ENCODE peak calls at places on chromosomes 6 and 20, in five cellular contexts. A is adrenal gland, Z is stomach, P is hepatocyte, H is GM23248. W is an unnamed sample.

GRCh38 chr20:11143481-11143880 is 469.7 kb upstream of the JAG1 start:
- DNase-seq in H (peak; percentile 18), P (no peak), A (no peak), Z (no peak), W (no peak)

GRCh38 chr6:157880534-157880933 is 57.5 kb downstream of the SNX9 start:
- DNase-seq in A (no peak), Z (no peak), H (no peak), P (no peak), W (no peak)

GRCh38 chr20:32456869-32457421 is 98.8 kb downstream of the ASXL1 start:
- DNase-seq in H (peak; percentile 71), Z (peak; percentile 49), A (no peak), P (peak; percentile 90), W (peak; percentile 75)

GRCh38 chr6:114364295-114364694 is 21.5 kb upstream of the HS3ST5 start:
- DNase-seq in A (no peak), H (peak; percentile 44), Z (no peak), P (peak; percentile 52), W (no peak)

GRCh38 chr20:1331101-1331500 is 2.2 kb upstream of the SDCBP2 start:
- DNase-seq in P (peak; percentile 1), A (no peak), H (no peak), Z (no peak), W (no peak)

GRCh38 chr6:134663800-134664535 is 285.9 kb downstream of the ALDH8A1 start:
- DNase-seq in Z (no peak), P (no peak), A (no peak), H (no peak), W (no peak)

GRCh38 chr20:2752631-2753455 is 47.6 kb downstream of the CPXM1 start:
- DNase-seq in A (no peak), H (peak; percentile 70), Z (no peak), P (peak; percentile 79), W (peak; percentile 65)

GRCh38 chr6:56334937-56335336 is 87.6 kb upstream of the COL21A1 start:
- DNase-seq in A (no peak), P (no peak), Z (no peak), H (peak; percentile 88), W (no peak)

GRCh38 chr6:195861-196360 is 96.4 kb upstream of the DUSP22 start:
- DNase-seq in P (peak; percentile 36), A (no peak), H (peak; percentile 28), Z (no peak), W (no peak)

DNA sequence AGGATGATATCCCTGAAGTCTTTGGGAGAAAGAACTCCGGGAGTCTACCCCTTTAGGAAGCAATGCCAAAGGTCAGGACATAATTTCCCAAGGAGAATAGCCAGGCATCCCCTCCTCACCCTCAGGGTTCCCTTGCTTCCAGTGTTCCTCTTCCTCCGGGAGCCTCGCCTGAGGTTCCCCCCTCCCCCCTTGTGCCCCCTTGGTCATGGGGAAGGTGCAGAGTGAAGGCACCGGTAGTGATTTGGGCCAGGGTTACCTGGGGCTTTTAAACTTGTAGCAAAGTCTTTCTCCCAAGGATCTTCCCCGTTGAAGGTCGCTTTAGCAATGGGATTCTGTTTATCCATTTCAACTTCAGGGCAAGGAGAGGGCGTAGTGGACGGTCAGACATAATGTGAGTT is 1.2 kb downstream of the ISM1 start:
- DNase-seq in P (no peak), Z (no peak), H (no peak), A (peak; percentile 15), W (no peak)
- H3K4me3 ChIP-seq in P (no peak overlapping the region), Z (peak overlapping the region; percentile 53), H (no peak overlapping the region), A (peak overlapping the region; percentile 62), W (no peak overlapping the region)

GRCh38 chr6:1821188-1822183 is 211.8 kb downstream of the FOXC1 start:
- DNase-seq in A (no peak), P (no peak), H (peak; percentile 63), Z (no peak), W (no peak)
- H3K27ac ChIP-seq in A (peak overlapping the region; percentile 47), P (no peak overlapping the region), H (peak overlapping the region; percentile 60), Z (no peak overlapping the region), W (no peak overlapping the region)

GRCh38 chr6:99416226-99416625 is 8.9 kb downstream of the PNISR start:
- DNase-seq in A (no peak), H (peak; percentile 10), Z (no peak), P (no peak), W (no peak)

GRCh38 chr6:99415446-99415845 is 9.7 kb downstream of the PNISR start:
- DNase-seq in H (peak; percentile 32), Z (no peak), P (no peak), A (no peak), W (no peak)

GRCh38 chr6:99416892-99417767 is 8.0 kb downstream of the PNISR start:
- DNase-seq in H (no peak), Z (no peak), A (no peak), P (no peak), W (no peak)

GRCh38 chr6:99407076-99407475 is 13.1 kb upstream of the COQ3 start:
- DNase-seq in P (no peak), A (no peak), Z (no peak), H (no peak), W (no peak)

DNA sequence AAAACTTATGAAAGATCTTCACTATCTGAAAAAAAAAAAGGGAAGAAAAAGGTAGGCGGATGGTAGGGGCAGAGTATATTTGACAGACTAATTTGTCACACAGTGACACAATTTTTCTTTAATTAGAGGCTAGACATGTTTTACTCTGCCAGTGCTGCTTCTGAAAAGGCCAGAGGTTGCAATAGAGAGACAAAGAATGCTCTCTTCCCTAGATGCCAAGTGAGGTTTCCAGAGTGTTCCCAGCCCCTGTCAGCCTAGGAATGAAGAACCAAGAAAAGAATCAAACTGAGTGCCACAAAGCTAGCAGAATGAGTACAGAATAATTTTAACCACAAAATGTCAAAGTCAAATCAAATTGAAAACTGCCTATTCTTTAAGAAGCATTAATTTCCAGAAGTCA is 13.0 kb downstream of the PNISR start:
- DNase-seq in P (no peak), A (no peak), Z (no peak), H (no peak), W (no peak)
- H3K4me3 ChIP-seq in P (no peak overlapping the region), A (no peak overlapping the region), Z (no peak overlapping the region), H (no peak overlapping the region), W (no peak overlapping the region)

DNA sequence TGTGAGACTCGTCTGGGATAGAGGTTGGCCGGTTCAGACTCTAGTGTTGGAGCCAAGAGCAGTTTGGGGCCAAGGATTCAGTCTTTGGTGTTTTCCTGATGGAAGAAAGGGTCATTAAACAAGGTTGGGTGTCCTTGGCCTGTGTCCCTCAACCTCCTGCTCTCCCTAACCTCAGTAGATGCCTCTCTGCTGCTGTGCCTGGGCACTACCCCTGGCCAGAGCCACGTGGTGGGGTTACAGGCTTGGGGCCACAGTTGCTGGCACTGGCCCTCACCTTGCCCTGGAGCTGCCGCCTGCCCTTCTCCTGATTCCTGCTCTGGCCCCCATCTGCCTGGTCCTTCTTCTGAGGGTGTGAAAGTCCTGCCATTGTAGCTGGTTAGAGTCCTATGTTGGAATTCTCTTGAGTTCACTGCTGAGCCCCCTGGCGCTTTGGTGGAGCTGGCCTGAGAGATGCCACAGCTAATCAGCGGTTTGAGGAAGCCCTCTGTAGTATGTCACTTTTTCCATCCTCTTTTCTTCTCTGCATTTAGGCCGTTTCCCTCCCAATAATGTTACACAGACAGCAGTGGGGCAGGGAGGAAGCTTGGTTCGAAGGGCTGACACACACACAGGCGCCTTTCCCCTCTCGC is 7.0 kb downstream of the PTK7 start:
- DNase-seq in P (no peak), Z (no peak), A (no peak), H (no peak), W (no peak)
- H3K27ac ChIP-seq in P (no peak overlapping the region), Z (no peak overlapping the region), A (no peak overlapping the region), H (no peak overlapping the region), W (no peak overlapping the region)

DNA sequence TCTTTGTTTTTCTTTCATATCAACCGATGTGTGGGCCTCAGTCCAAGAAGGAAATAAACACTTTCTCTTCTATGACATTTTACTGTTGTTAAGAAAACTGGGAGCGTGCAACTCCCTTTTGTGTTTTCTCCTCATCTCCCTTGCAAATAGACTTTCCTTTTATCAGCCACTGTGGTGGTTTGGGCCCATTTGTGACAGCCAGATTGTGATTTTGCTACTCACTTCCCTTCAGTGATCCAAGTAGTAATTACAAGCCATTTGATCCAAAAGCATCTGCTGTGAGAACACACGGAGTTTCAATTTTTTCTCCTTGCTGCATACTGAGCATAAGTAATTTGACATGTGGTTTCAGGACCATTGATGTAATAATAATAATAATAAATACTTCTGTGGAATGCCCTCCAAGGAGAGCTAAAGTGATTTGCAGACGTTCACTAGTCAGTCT is 92.0 kb upstream of the CLDN20 start:
- DNase-seq in A (no peak), P (no peak), H (peak; percentile 51), Z (no peak), W (no peak)
- H3K4me3 ChIP-seq in A (peak overlapping the region; percentile 13), P (no peak overlapping the region), H (peak overlapping the region; percentile 35), Z (no peak overlapping the region), W (no peak overlapping the region)

DNA sequence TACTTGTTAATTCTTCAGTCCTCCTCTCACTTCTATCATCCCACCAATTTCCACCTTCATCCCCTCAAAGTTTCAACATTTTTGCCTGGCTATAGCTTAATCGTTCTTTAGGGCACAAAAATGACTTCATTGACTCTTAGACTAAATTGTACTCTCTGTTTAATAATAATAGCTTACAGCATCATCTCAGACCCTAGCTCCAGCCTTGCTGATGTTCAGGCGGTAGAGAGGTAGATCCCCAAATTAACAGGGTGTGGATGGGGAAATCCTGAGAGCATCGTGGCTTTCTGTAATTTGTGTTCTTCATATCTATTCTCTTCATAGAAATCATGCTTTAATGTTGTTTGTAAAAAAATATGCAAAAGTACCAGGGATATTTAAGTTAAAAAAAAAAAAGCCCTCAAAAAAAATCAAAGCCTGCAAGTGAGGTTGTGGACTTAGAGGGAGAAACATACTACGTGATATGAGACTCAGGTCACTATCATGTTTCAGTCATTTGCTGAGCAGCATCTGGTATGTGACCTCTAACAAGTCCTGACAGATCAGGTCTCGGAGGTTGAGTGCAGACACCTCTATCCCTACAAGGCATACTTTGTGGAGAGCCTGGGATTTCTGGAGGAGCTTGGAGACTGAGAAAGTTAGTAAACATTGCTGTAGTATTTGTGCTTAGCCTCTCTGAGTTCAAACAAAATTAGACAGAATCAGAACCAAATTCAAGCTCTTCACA is 1063.3 kb upstream of the CITED2 start:
- DNase-seq in P (no peak), A (no peak), Z (no peak), H (peak; percentile 4), W (no peak)
- H3K27ac ChIP-seq in P (peak overlapping the region; percentile 35), A (no peak overlapping the region), Z (no peak overlapping the region), H (peak overlapping the region; percentile 61), W (peak overlapping the region; percentile 5)

W was measured in neuronal stem cell.